ENCODE peak calls at places on chromosome 16, in six cellular contexts. V is stomach, K is GM23338, X is HCT116, H is transverse colon, M is esophagus muscularis mucosa. C is an unnamed sample.

GRCh38 chr16:53546988-53547391 is 44.0 kb upstream of the AKTIP start:
- DNase-seq in X (peak; percentile 15), V (no peak), H (no peak), M (no peak), K (peak; percentile 68), C (no peak)

GRCh38 chr16:58024673-58025350 is 742 bp upstream of the MMP15 start:
- DNase-seq in H (peak; percentile 91), X (peak; percentile 56), K (peak; percentile 77), M (no peak), V (peak; percentile 94), C (peak; percentile 91)

GRCh38 chr16:7976125-7976524 is 614.2 kb downstream of the TMEM114 start:
- DNase-seq in X (no peak), M (no peak), H (no peak), K (no peak), V (no peak), C (no peak)

GRCh38 chr16:27177031-27177774 is 26.1 kb upstream of the KDM8 start:
- DNase-seq in X (no peak), H (no peak), V (no peak), K (no peak), M (no peak), C (no peak)

GRCh38 chr16:59463776-59464175 is 729.7 kb upstream of the GOT2 start:
- DNase-seq in V (no peak), M (no peak), X (no peak), H (no peak), K (no peak), C (no peak)

GRCh38 chr16:85286066-85286712 is 173.9 kb upstream of the CIBAR2 start:
- DNase-seq in X (no peak), H (no peak), M (no peak), V (peak; percentile 43), K (no peak), C (peak; percentile 77)

GRCh38 chr16:51328708-51329107 is 177.6 kb upstream of the SALL1 start:
- DNase-seq in M (no peak), X (no peak), V (no peak), K (no peak), H (no peak), C (no peak)

GRCh38 chr16:27853651-27854050 is 209.9 kb downstream of the GSG1L start:
- DNase-seq in V (no peak), H (no peak), X (no peak), K (no peak), M (no peak), C (peak; percentile 10)

GRCh38 chr16:88618182-88618955 is 20.0 kb upstream of the IL17C start:
- DNase-seq in K (no peak), H (no peak), X (no peak), V (no peak), M (no peak), C (no peak)

DNA sequence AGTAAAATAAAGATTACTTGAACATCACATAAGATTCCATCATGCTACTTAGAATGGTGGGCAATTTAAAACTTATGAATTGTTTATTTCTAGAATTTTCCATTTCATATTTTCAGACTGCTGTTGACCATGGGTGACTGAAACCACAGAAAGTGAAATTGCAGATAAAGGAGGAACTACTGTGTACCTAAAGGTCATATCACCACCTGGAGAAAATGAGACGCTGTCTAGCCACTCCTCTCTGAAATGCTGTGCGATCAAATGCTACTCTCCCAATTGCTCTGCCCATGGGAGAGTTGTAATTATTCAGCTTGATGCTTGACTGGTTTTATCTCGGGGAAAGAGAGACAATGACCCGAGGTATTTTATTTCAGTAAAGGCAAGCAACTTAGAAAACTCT is 128.9 kb upstream of the ERCC4 start:
- DNase-seq in V (no peak), M (no peak), K (no peak), H (no peak), X (no peak), C (no peak)
- TF ChIP-seq CTCF in V (no peak), M (no peak), K (no peak), H (no peak), X (no peak), C (no peak)

GRCh38 chr16:28985206-28985605 is 354 bp downstream of the LAT start:
- DNase-seq in V (no peak), M (no peak), X (no peak), K (no peak), H (no peak), C (peak; percentile 66)
- H3K27ac ChIP-seq in V (peak overlapping the region; percentile 10), M (no peak overlapping the region), X (no peak overlapping the region), K (no peak overlapping the region), H (peak overlapping the region; percentile 51), C (peak overlapping the region; percentile 37)

GRCh38 chr16:67016681-67017450 is 12.1 kb upstream of the CBFB start:
- DNase-seq in M (no peak), H (no peak), V (no peak), X (no peak), K (no peak), C (no peak)
- TF ChIP-seq POLR2AphosphoS5 in M (no peak), H (no peak), V (no peak), X (no peak), K (no peak), C (no peak)

GRCh38 chr16:2968368-2968737 is 795 bp upstream of the PAQR4 start:
- DNase-seq in V (no peak), X (peak; percentile 63), K (peak; percentile 54), M (no peak), H (peak; percentile 42), C (no peak)

GRCh38 chr16:2967721-2968161 is 1.4 kb upstream of the PAQR4 start:
- DNase-seq in H (no peak), M (no peak), V (no peak), K (no peak), X (no peak), C (no peak)

GRCh38 chr16:2966043-2966802 is 2.1 kb downstream of the KREMEN2 start:
- DNase-seq in V (no peak), X (no peak), M (no peak), K (no peak), H (peak; percentile 8), C (no peak)

GRCh38 chr16:2967211-2967631 is 1.9 kb upstream of the PAQR4 start:
- DNase-seq in X (no peak), H (no peak), K (peak; percentile 44), V (no peak), M (no peak), C (no peak)

GRCh38 chr16:2966803-2967184 is 2.4 kb upstream of the PAQR4 start:
- DNase-seq in M (no peak), K (peak; percentile 70), X (no peak), V (peak; percentile 55), H (peak; percentile 37), C (peak; percentile 37)
- TF ChIP-seq CTCF in M (peak; percentile 18), K (peak; percentile 12), X (no peak), V (no peak), H (no peak), C (peak; percentile 16)

DNA sequence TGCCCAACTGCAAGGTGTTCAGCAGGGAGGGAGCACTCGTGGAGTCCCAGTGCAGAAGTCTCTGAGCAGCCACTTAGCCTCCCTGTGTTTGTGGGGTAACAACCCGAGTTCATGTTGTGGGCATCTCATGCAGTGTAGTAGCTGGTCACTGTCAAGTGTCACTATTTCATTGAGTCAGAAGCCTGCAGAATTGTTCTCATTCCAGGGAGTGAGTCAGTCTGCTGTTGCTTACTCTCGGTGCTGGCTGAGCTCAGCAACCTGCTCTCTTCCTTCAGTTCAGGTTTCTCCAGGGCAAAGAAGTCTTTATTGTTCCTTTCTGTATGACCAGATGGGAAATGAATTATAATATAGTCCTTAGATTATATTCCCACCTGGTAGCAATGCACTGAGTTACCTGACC is 24.1 kb downstream of the HMOX2 start:
- DNase-seq in M (no peak), X (peak; percentile 27), V (peak; percentile 47), H (no peak), K (no peak), C (no peak)
- H3K27ac ChIP-seq in M (peak overlapping the region; percentile 64), X (no peak overlapping the region), V (peak overlapping the region; percentile 92), H (peak overlapping the region; percentile 68), K (no peak overlapping the region), C (peak overlapping the region; percentile 46)

DNA sequence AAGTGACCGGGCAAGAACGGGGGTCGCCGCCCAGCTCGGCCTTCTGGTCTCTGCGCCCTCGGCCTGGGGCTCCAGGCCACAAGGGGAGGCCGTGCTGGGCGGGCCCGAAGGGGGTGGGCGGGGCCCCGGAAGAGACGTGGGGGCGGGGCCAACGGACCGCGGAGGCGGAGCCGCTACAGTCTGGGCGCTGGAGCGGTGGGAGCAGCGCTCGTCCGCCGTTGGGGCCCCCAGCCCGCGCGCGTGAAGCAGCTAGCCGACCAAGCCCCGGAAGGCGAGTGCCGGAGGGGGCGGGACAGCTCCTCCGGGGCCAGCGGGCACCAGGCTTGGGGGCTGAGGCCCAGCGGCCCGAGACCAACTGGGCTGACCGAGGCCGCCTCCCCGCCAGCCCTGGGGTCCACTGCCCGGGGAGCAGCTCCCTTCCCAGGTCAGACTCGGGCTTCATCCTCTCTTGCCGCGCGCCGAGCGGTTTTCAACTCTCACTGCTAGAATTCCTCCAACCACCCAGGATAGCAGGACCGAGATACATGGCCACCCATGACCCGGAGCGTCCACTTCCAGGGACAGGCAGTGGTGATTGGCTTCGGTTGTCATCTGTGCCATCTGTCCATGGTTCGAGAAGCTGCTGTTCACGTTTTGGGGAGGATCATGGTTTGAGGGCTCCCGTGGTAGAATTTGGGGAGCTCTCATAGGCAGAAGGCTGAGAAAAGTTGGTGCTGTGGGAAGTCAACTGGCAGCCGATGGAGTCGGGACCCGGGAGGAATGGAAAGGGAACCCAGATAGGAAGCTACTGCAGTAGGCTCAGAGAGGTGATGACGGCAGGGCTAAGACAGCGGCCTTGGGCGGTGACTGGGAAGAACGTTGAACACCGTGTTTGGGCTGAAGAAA is 44.6 kb upstream of the LCMT1 start:
- DNase-seq in V (peak; percentile 87), H (peak; percentile 88), K (peak; percentile 88), M (peak; percentile 95), X (no peak), C (peak; percentile 86)
- TF ChIP-seq POLR2AphosphoS5 in V (peak; percentile 85), H (peak; percentile 95), K (peak; percentile 79), M (peak; percentile 90), X (no peak), C (peak; percentile 62)

GRCh38 chr16:13560151-13560550 is 359.8 kb upstream of the ERCC4 start:
- DNase-seq in V (no peak), H (no peak), M (peak; percentile 83), X (no peak), K (no peak), C (no peak)
- TF ChIP-seq CTCF in V (no peak), H (no peak), M (no peak), X (no peak), K (no peak), C (no peak)

DNA sequence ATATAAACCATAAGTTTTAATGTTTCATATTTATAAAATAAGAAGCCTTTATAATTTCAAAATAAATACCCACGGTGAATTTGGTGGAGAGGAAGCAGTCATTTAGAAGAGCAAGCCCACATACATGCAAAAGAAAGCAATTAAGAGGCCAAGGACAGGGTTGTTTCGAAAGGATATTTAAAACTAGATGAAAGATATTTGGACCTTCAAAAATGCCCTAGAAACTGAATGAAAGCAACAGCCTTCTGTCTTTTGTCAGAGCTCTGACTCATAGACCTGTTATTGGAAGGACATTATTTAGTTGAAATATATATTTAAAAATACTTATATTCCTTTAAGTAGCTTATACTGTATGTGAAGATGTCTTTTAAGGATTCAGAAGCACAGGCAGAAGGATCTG is 8.6 kb upstream of the METTL9 start:
- DNase-seq in V (no peak), K (no peak), X (no peak), M (no peak), H (no peak), C (no peak)
- H3K27ac ChIP-seq in V (no peak overlapping the region), K (no peak overlapping the region), X (no peak overlapping the region), M (no peak overlapping the region), H (no peak overlapping the region), C (no peak overlapping the region)